ENCODE peak calls at places on chromosomes 7 and 10, in four cellular contexts. One of them, this sample, is unnamed.

GRCh38 chr7:36315309-36315948 is 74.2 kb upstream of the ANLN start:
- DNase-seq in uterus: no peak
- DNase-seq in lower lobe of right lung: no peak
- DNase-seq in esophagus squamous epithelium: no peak
- DNase-seq in this sample: no peak

GRCh38 chr7:158602041-158602440 is 14.4 kb upstream of the PTPRN2 start:
- DNase-seq in uterus: no peak
- DNase-seq in lower lobe of right lung: no peak
- DNase-seq in esophagus squamous epithelium: no peak
- DNase-seq in this sample: no peak

GRCh38 chr7:112160130-112160770 is 45.9 kb downstream of the DOCK4 start:
- DNase-seq in uterus: no peak
- DNase-seq in lower lobe of right lung: no peak
- DNase-seq in esophagus squamous epithelium: no peak
- DNase-seq in this sample: no peak

GRCh38 chr10:97682042-97682441 is 5.0 kb downstream of the AVPI1 start:
- DNase-seq in uterus: no peak
- DNase-seq in lower lobe of right lung: no peak
- DNase-seq in esophagus squamous epithelium: no peak
- DNase-seq in this sample: no peak

GRCh38 chr10:786666-787512 is 97.4 kb upstream of the DIP2C start:
- DNase-seq in uterus: no peak
- DNase-seq in lower lobe of right lung: peak; percentile 42
- DNase-seq in esophagus squamous epithelium: no peak
- DNase-seq in this sample: no peak

GRCh38 chr7:14837216-14837615 is 65.3 kb downstream of the DGKB start:
- DNase-seq in uterus: no peak
- DNase-seq in lower lobe of right lung: no peak
- DNase-seq in esophagus squamous epithelium: no peak
- DNase-seq in this sample: no peak

GRCh38 chr10:97494151-97494550 is 4.1 kb downstream of the MMS19 start:
- DNase-seq in uterus: no peak
- DNase-seq in lower lobe of right lung: no peak
- DNase-seq in esophagus squamous epithelium: no peak
- DNase-seq in this sample: no peak

GRCh38 chr7:100719523-100720319 is 547 bp upstream of the EPO start:
- DNase-seq in uterus: no peak
- DNase-seq in lower lobe of right lung: no peak
- DNase-seq in esophagus squamous epithelium: no peak
- DNase-seq in this sample: no peak

GRCh38 chr7:116236020-116236630 is 25.8 kb downstream of the TES start:
- DNase-seq in uterus: peak; percentile 33
- DNase-seq in lower lobe of right lung: no peak
- DNase-seq in esophagus squamous epithelium: no peak
- DNase-seq in this sample: peak; percentile 29

GRCh38 chr7:4073750-4074149 is 608.3 kb upstream of the FOXK1 start:
- DNase-seq in uterus: no peak
- DNase-seq in lower lobe of right lung: no peak
- DNase-seq in esophagus squamous epithelium: no peak
- DNase-seq in this sample: no peak

GRCh38 chr7:43220250-43220649 is 107.8 kb downstream of the HECW1 start:
- DNase-seq in uterus: no peak
- DNase-seq in lower lobe of right lung: no peak
- DNase-seq in esophagus squamous epithelium: no peak
- DNase-seq in this sample: no peak

DNA sequence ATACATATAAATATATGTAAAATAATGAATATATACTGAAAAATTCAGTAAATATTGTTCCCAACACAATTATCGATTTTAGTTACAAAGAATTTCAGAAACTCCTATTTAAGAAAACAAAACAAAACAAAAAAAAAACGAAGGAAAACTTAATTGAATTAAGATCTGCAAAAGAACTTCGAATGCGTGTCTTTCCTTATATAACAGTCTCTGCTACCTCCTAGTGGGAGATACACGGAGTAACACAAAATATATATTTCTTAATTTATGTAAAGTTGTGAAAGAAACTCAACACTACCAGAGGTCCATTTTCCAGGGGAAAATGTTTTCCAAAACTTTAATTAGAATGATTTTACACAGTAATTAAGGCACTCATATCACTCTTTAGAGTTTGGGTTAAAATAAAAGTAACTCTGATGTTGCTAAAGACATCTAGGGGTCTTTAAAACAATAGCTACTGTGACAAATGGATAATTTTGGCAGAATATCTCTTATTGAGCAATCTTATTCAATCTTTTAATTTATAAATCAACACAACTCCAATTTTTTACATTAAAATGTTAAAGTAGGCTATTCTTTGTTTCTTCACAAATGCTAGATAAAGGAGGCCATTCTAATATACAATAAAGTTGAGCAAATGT is 41.6 kb downstream of the NEBL start:
- DNase-seq in uterus: no peak
- DNase-seq in lower lobe of right lung: no peak
- DNase-seq in esophagus squamous epithelium: no peak
- DNase-seq in this sample: no peak
- TF ChIP-seq CTCF in uterus: peak; percentile 30
- TF ChIP-seq CTCF in lower lobe of right lung: peak; percentile 23
- TF ChIP-seq CTCF in esophagus squamous epithelium: no peak
- TF ChIP-seq CTCF in this sample: peak; percentile 28

DNA sequence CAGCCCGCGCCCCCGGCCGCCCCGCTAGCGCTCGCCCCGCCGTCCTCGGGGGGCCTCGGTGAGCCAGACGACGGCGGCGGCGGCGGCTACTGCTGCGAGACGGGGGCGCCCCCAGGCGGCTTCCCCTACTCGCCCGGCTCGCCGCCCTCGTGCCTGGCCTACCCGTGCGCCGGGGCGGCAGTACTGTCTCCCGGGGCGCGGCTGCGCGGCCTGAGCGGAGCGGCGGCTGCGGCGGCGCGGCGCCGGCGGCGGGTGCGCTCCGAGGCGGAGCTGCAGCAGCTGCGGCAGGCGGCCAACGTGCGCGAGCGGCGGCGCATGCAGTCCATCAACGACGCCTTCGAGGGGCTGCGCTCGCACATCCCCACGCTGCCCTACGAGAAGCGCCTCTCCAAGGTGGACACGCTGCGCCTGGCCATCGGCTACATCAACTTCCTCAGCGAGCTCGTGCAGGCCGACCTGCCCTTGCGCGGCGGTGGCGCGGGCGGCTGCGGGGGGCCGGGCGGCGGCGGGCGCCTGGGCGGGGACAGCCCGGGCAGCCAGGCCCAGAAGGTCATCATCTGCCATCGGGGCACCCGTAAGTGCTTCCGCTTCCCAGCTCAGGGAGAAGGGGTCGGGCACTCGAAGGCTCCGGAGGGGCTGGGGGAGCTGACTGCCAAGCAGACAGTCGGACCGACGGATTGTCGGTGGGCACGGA is 776 bp downstream of the PTF1A start:
- DNase-seq in uterus: no peak
- DNase-seq in lower lobe of right lung: no peak
- DNase-seq in esophagus squamous epithelium: no peak
- DNase-seq in this sample: peak; percentile 16
- TF ChIP-seq CTCF in uterus: no peak
- TF ChIP-seq CTCF in lower lobe of right lung: no peak
- TF ChIP-seq CTCF in esophagus squamous epithelium: no peak
- TF ChIP-seq CTCF in this sample: no peak

GRCh38 chr7:2937701-2938513 is 93.8 kb upstream of the GNA12 start:
- DNase-seq in uterus: no peak
- DNase-seq in lower lobe of right lung: peak; percentile 32
- DNase-seq in esophagus squamous epithelium: no peak
- DNase-seq in this sample: no peak

GRCh38 chr7:2940466-2940865 is 96.4 kb upstream of the GNA12 start:
- DNase-seq in uterus: no peak
- DNase-seq in lower lobe of right lung: no peak
- DNase-seq in esophagus squamous epithelium: no peak
- DNase-seq in this sample: no peak

GRCh38 chr7:2936891-2937580 is 92.9 kb upstream of the GNA12 start:
- DNase-seq in uterus: no peak
- DNase-seq in lower lobe of right lung: peak; percentile 34
- DNase-seq in esophagus squamous epithelium: no peak
- DNase-seq in this sample: no peak

GRCh38 chr7:2939193-2939885 is 95.2 kb upstream of the GNA12 start:
- DNase-seq in uterus: no peak
- DNase-seq in lower lobe of right lung: peak; percentile 32
- DNase-seq in esophagus squamous epithelium: no peak
- DNase-seq in this sample: no peak

DNA sequence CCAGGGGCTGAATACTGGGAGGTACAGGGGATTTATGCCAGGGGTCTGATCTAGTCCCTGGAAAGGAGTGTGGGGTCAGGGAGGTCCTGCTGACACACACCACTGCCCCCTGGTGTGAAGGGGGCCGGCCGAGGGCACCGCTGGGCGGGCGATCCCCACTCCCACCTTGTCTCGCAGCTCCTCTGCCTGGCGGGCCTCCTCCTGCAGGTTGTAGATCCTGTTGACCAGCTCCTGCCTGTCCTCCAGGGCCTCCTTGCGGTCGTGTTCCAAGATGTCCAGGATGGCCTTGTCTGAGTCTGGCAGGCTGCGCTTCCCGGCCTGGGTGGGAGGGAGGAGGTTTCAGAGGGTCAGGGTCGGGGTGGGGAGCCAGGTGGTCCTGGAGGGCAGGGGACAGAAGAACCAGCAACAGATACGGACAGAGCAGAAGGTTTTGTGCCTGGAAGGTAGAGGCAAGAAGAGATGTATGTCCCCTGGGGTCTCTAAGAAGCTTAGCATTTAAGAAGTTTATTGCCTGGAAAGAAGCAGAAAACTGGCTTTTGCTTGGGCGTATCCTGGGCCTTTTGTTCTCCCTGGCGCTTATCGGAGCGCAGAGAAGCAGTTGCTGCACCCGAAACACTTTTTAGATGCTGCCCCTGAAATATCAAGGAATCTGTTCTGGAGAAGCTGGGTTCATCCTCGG is 94.5 kb upstream of the GNA12 start:
- DNase-seq in uterus: no peak
- DNase-seq in lower lobe of right lung: peak; percentile 37
- DNase-seq in esophagus squamous epithelium: no peak
- DNase-seq in this sample: no peak
- TF ChIP-seq CTCF in uterus: no peak
- TF ChIP-seq CTCF in lower lobe of right lung: no peak
- TF ChIP-seq CTCF in esophagus squamous epithelium: no peak
- TF ChIP-seq CTCF in this sample: no peak

GRCh38 chr10:14803827-14804226 is 29.1 kb upstream of the FAM107B start:
- DNase-seq in uterus: no peak
- DNase-seq in lower lobe of right lung: no peak
- DNase-seq in esophagus squamous epithelium: no peak
- DNase-seq in this sample: no peak
- TF ChIP-seq CTCF in uterus: no peak
- TF ChIP-seq CTCF in lower lobe of right lung: no peak
- TF ChIP-seq CTCF in esophagus squamous epithelium: no peak
- TF ChIP-seq CTCF in this sample: no peak

GRCh38 chr10:100482834-100483185 is 20.0 kb downstream of the WNT8B start:
- DNase-seq in uterus: no peak
- DNase-seq in lower lobe of right lung: no peak
- DNase-seq in esophagus squamous epithelium: no peak
- DNase-seq in this sample: no peak
- TF ChIP-seq CTCF in uterus: no peak
- TF ChIP-seq CTCF in lower lobe of right lung: no peak
- TF ChIP-seq CTCF in esophagus squamous epithelium: no peak
- TF ChIP-seq CTCF in this sample: no peak

GRCh38 chr10:88129013-88129412 is 265.6 kb downstream of the PTEN start:
- DNase-seq in uterus: no peak
- DNase-seq in lower lobe of right lung: no peak
- DNase-seq in esophagus squamous epithelium: no peak
- DNase-seq in this sample: no peak

GRCh38 chr10:88127266-88127665 is 263.8 kb downstream of the PTEN start:
- DNase-seq in uterus: no peak
- DNase-seq in lower lobe of right lung: no peak
- DNase-seq in esophagus squamous epithelium: no peak
- DNase-seq in this sample: no peak

GRCh38 chr10:88127766-88128165 is 264.3 kb downstream of the PTEN start:
- DNase-seq in uterus: no peak
- DNase-seq in lower lobe of right lung: no peak
- DNase-seq in esophagus squamous epithelium: no peak
- DNase-seq in this sample: no peak

GRCh38 chr10:88130912-88131311 is 267.5 kb downstream of the PTEN start:
- DNase-seq in uterus: no peak
- DNase-seq in lower lobe of right lung: no peak
- DNase-seq in esophagus squamous epithelium: no peak
- DNase-seq in this sample: no peak

GRCh38 chr10:88131561-88132139 is 268.2 kb downstream of the PTEN start:
- DNase-seq in uterus: peak; percentile 55
- DNase-seq in lower lobe of right lung: peak; percentile 68
- DNase-seq in esophagus squamous epithelium: no peak
- DNase-seq in this sample: no peak
- TF ChIP-seq CTCF in uterus: no peak
- TF ChIP-seq CTCF in lower lobe of right lung: no peak
- TF ChIP-seq CTCF in esophagus squamous epithelium: peak; percentile 47
- TF ChIP-seq CTCF in this sample: no peak

DNA sequence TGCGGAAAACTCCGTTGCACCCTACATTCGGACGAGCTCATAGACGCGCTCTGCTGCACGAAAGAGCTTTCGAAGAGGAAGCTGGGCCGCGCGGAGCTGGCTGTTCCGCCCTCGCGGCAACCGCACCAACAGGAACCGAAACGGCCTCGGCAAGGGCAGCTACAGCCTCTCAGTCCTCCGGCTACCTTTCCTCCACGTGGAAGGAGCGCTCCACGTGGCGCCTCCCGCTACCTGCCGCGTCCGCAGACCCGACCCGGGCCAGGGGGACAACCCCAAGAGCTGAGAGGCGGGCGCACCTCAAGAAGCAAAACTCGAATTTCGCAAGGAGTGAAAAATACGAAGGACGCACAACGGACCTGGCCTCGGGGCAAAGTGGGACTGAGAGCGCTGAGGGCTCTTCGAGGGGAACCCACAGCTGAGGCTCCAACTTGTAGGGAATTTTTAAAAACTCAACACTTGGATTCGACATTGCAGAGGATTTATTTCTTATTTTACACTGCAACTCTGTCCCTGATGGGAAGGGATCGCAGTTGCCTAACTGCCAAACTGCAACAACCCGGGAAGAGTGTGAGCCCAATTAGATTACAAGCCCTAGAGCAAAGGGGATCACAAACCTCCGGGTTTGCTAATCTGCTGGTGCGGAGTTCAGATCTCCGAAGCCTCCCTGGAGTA is 1.4 kb downstream of the HPSE2 start:
- DNase-seq in uterus: peak; percentile 37
- DNase-seq in lower lobe of right lung: peak; percentile 86
- DNase-seq in esophagus squamous epithelium: no peak
- DNase-seq in this sample: peak; percentile 89
- TF ChIP-seq CTCF in uterus: no peak
- TF ChIP-seq CTCF in lower lobe of right lung: no peak
- TF ChIP-seq CTCF in esophagus squamous epithelium: no peak
- TF ChIP-seq CTCF in this sample: no peak